ENCODE peak calls at places on chromosomes 4 and X, in six cellular contexts. C is BJ; J is activated CD4-positive, alpha-beta T cell treated with anti-CD3 and anti-CD28 coated beads for 4 hours; T is CD4-positive, alpha-beta memory T cell; F is ecto neural progenitor cell; U is EL. Q is an unnamed sample.
A peak's percentile ranks its signal among the peaks of the same experiment; 100 is the strongest.

GRCh38 chr4:99808260-99808857 is 8.3 kb upstream of the DAPP1 start:
- DNase-seq in C (no peak), J (peak; percentile 70), T (peak; percentile 74), F (peak; percentile 75), U (peak; percentile 38), Q (peak; percentile 14)

GRCh38 chrX:3743821-3744439 is 30.5 kb upstream of the PRKX start:
- DNase-seq in C (no peak), J (peak; percentile 20), T (peak; percentile 87), F (no peak), U (no peak), Q (no peak)

GRCh38 chr4:84393193-84393592 is 105.9 kb downstream of the NKX6-1 start:
- DNase-seq in C (no peak), J (no peak), T (no peak), F (no peak), U (no peak), Q (no peak)

GRCh38 chr4:177308125-177308524 is 1.5 kb upstream of the NEIL3 start:
- DNase-seq in C (peak; percentile 57), J (no peak), T (no peak), F (no peak), U (peak; percentile 89), Q (peak; percentile 88)

GRCh38 chr4:4415806-4416805 is 29.2 kb downstream of the NSG1 start:
- DNase-seq in C (no peak), J (no peak), T (no peak), F (no peak), U (no peak), Q (no peak)

GRCh38 chr4:105509291-105509690 is 35.4 kb upstream of the PPA2 start:
- DNase-seq in C (no peak), J (no peak), T (no peak), F (no peak), U (no peak), Q (no peak)

GRCh38 chr4:87521757-87522374 is 7.3 kb downstream of the SPARCL1 start:
- DNase-seq in C (no peak), J (no peak), T (no peak), F (no peak), U (no peak), Q (peak; percentile 25)

GRCh38 chr4:26819026-26819425 is 41.6 kb upstream of the STIM2 start:
- DNase-seq in C (no peak), J (no peak), T (no peak), F (no peak), U (no peak), Q (no peak)

GRCh38 chrX:134868766-134869495 is 121.9 kb upstream of the SMIM10 start:
- DNase-seq in C (peak; percentile 48), J (no peak), T (no peak), F (no peak), U (peak; percentile 69), Q (peak; percentile 78)

GRCh38 chrX:51395807-51396728 is 63.4 kb downstream of the NUDT10 start:
- DNase-seq in C (no peak), J (peak; percentile 39), T (peak; percentile 72), F (peak; percentile 50), U (no peak), Q (no peak)

GRCh38 chr4:121338506-121338905 is 42.3 kb downstream of the QRFPR start:
- DNase-seq in C (no peak), J (no peak), T (no peak), F (peak; percentile 49), U (no peak), Q (no peak)

GRCh38 chr4:123995939-123996338 is 599.3 kb downstream of the SPRY1 start:
- DNase-seq in C (peak; percentile 52), J (no peak), T (no peak), F (no peak), U (peak; percentile 80), Q (peak; percentile 72)

GRCh38 chr4:41878170-41878941 is 56.9 kb upstream of the TMEM33 start:
- DNase-seq in C (no peak), J (no peak), T (no peak), F (peak; percentile 55), U (no peak), Q (no peak)

GRCh38 chr4:35538807-35539206 is 705.5 kb downstream of the ARAP2 start:
- DNase-seq in C (no peak), J (no peak), T (no peak), F (no peak), U (no peak), Q (no peak)

GRCh38 chr4:45437381-45437780 is 686.5 kb downstream of the GABRG1 start:
- DNase-seq in C (no peak), J (no peak), T (no peak), F (no peak), U (no peak), Q (no peak)

GRCh38 chr4:101265816-101266172 is 81.5 kb downstream of the PPP3CA start:
- DNase-seq in C (no peak), J (no peak), T (no peak), F (no peak), U (no peak), Q (no peak)

GRCh38 chr4:20809796-20810195 is 109.5 kb downstream of the PACRGL start:
- DNase-seq in C (no peak), J (no peak), T (no peak), F (no peak), U (no peak), Q (no peak)

GRCh38 chrX:63855896-63856295 is 70.9 kb upstream of the ARHGEF9 start:
- DNase-seq in C (peak; percentile 48), J (no peak), T (no peak), F (no peak), U (peak; percentile 72), Q (peak; percentile 57)

GRCh38 chr4:28536124-28536523 is 1675.5 kb downstream of the STIM2 start:
- DNase-seq in C (no peak), J (no peak), T (no peak), F (no peak), U (no peak), Q (no peak)

GRCh38 chrX:130082244-130083106 is 27.8 kb downstream of the ELF4 start:
- DNase-seq in C (no peak), J (peak; percentile 70), T (peak; percentile 85), F (no peak), U (no peak), Q (no peak)

GRCh38 chr4:34814266-34814665 is 1430.0 kb downstream of the ARAP2 start:
- DNase-seq in C (peak; percentile 4), J (no peak), T (no peak), F (no peak), U (peak; percentile 1), Q (no peak)

GRCh38 chr4:4328840-4329239 is 38.8 kb downstream of the ZBTB49 start:
- DNase-seq in C (no peak), J (no peak), T (no peak), F (no peak), U (no peak), Q (no peak)

GRCh38 chr4:103197765-103198110 is 405 bp downstream of the CENPE start:
- DNase-seq in C (no peak), J (no peak), T (no peak), F (no peak), U (no peak), Q (peak; percentile 17)

GRCh38 chr4:168605411-168605810 is 108.6 kb downstream of the PALLD start:
- DNase-seq in C (no peak), J (no peak), T (no peak), F (no peak), U (peak; percentile 77), Q (peak; percentile 55)